ENCODE peak calls at places on chromosomes 3 and 15, in five cellular contexts. O is posterior vena cava, K is heart left ventricle, Z is lung microvascular endothelial cell, F is bronchial epithelial cell. S is an unnamed sample.

GRCh38 chr15:68518046-68518445 is 60.7 kb upstream of the CORO2B start:
- DNase-seq in O (no peak), K (no peak), Z (no peak), F (no peak), S (no peak)

GRCh38 chr3:99967796-99968195 is 146.5 kb downstream of the FILIP1L start:
- DNase-seq in O (no peak), K (no peak), Z (no peak), F (peak; percentile 82), S (no peak)

GRCh38 chr3:24551626-24552025 is 57.0 kb upstream of the THRB start:
- DNase-seq in O (no peak), K (no peak), Z (no peak), F (no peak), S (no peak)

GRCh38 chr3:101995371-101996046 is 146.2 kb downstream of the NFKBIZ start:
- DNase-seq in O (no peak), K (no peak), Z (no peak), F (peak; percentile 85), S (no peak)

GRCh38 chr3:136078421-136079364 is 113.2 kb downstream of the PPP2R3A start:
- DNase-seq in O (no peak), K (no peak), Z (peak; percentile 68), F (peak; percentile 47), S (no peak)

GRCh38 chr15:50167112-50167511 is 14.9 kb upstream of the SLC27A2 start:
- DNase-seq in O (no peak), K (no peak), Z (no peak), F (no peak), S (no peak)

GRCh38 chr15:96321422-96322391 is 8.8 kb upstream of the NR2F2 start:
- DNase-seq in O (peak; percentile 87), K (peak; percentile 40), Z (peak; percentile 62), F (no peak), S (peak; percentile 77)

GRCh38 chr3:21954709-21955108 is 203.7 kb upstream of the ZNF385D start:
- DNase-seq in O (no peak), K (no peak), Z (peak; percentile 18), F (peak; percentile 50), S (no peak)

GRCh38 chr3:187484547-187485325 is 116.6 kb downstream of the RTP4 start:
- DNase-seq in O (no peak), K (no peak), Z (no peak), F (no peak), S (no peak)

GRCh38 chr3:23248594-23249131 is 45.5 kb downstream of the UBE2E2 start:
- DNase-seq in O (no peak), K (no peak), Z (no peak), F (no peak), S (no peak)

GRCh38 chr3:57893668-57894067 is 114.6 kb upstream of the FLNB start:
- DNase-seq in O (no peak), K (no peak), Z (no peak), F (no peak), S (no peak)

GRCh38 chr3:42504334-42505202 is 2.1 kb downstream of the VIPR1 start:
- DNase-seq in O (peak; percentile 57), K (no peak), Z (no peak), F (no peak), S (no peak)